ENCODE peak calls at places on chromosomes 11 and 22, in seven cellular contexts. One of them, this sample, is unnamed.

GRCh38 chr11:118633979-118634378 is 26.6 kb downstream of the PHLDB1 start:
- DNase-seq in K562: peak; percentile 20
- DNase-seq in suprapubic skin: no peak
- DNase-seq in sigmoid colon: no peak
- DNase-seq in HepG2: no peak
- DNase-seq in GM12878: no peak
- DNase-seq in A549: no peak
- DNase-seq in this sample: no peak

GRCh38 chr11:72456651-72457050 is 22.3 kb upstream of the CLPB start:
- DNase-seq in K562: no peak
- DNase-seq in suprapubic skin: no peak
- DNase-seq in sigmoid colon: no peak
- DNase-seq in HepG2: no peak
- DNase-seq in GM12878: no peak
- DNase-seq in A549: no peak
- DNase-seq in this sample: no peak

GRCh38 chr11:111105566-111105965 is 140.0 kb upstream of the POU2AF2 start:
- DNase-seq in K562: no peak
- DNase-seq in suprapubic skin: no peak
- DNase-seq in sigmoid colon: no peak
- DNase-seq in HepG2: no peak
- DNase-seq in GM12878: no peak
- DNase-seq in A549: no peak
- DNase-seq in this sample: no peak

GRCh38 chr11:114049050-114049449 is 10.5 kb upstream of the ZBTB16 start:
- DNase-seq in K562: no peak
- DNase-seq in suprapubic skin: no peak
- DNase-seq in sigmoid colon: no peak
- DNase-seq in HepG2: no peak
- DNase-seq in GM12878: no peak
- DNase-seq in A549: no peak
- DNase-seq in this sample: no peak

GRCh38 chr11:62705401-62705800 is 1.8 kb downstream of the BSCL2 start:
- DNase-seq in K562: no peak
- DNase-seq in suprapubic skin: no peak
- DNase-seq in sigmoid colon: no peak
- DNase-seq in HepG2: no peak
- DNase-seq in GM12878: no peak
- DNase-seq in A549: no peak
- DNase-seq in this sample: no peak

GRCh38 chr11:57751676-57752253 is at the start of gene BTBD18:
- DNase-seq in K562: peak; percentile 56
- DNase-seq in suprapubic skin: no peak
- DNase-seq in sigmoid colon: no peak
- DNase-seq in HepG2: peak; percentile 83
- DNase-seq in GM12878: no peak
- DNase-seq in A549: peak; percentile 76
- DNase-seq in this sample: peak; percentile 56

GRCh38 chr22:49433717-49434611 is 393.7 kb downstream of the BRD1 start:
- DNase-seq in K562: no peak
- DNase-seq in suprapubic skin: no peak
- DNase-seq in sigmoid colon: no peak
- DNase-seq in HepG2: peak; percentile 10
- DNase-seq in GM12878: no peak
- DNase-seq in A549: peak; percentile 27
- DNase-seq in this sample: no peak

GRCh38 chr11:16117989-16118810 is 238.1 kb downstream of the SOX6 start:
- DNase-seq in K562: no peak
- DNase-seq in suprapubic skin: no peak
- DNase-seq in sigmoid colon: no peak
- DNase-seq in HepG2: no peak
- DNase-seq in GM12878: no peak
- DNase-seq in A549: no peak
- DNase-seq in this sample: no peak

GRCh38 chr11:68504432-68505066 is 44.0 kb downstream of the PPP6R3 start:
- DNase-seq in K562: no peak
- DNase-seq in suprapubic skin: no peak
- DNase-seq in sigmoid colon: no peak
- DNase-seq in HepG2: no peak
- DNase-seq in GM12878: no peak
- DNase-seq in A549: no peak
- DNase-seq in this sample: no peak

GRCh38 chr11:124763156-124763947 is 1.3 kb upstream of the ESAM start:
- DNase-seq in K562: peak; percentile 87
- DNase-seq in suprapubic skin: peak; percentile 87
- DNase-seq in sigmoid colon: peak; percentile 86
- DNase-seq in HepG2: peak; percentile 72
- DNase-seq in GM12878: no peak
- DNase-seq in A549: peak; percentile 76
- DNase-seq in this sample: peak; percentile 92

GRCh38 chr11:108859510-108859909 is 194.6 kb downstream of the DDX10 start:
- DNase-seq in K562: no peak
- DNase-seq in suprapubic skin: no peak
- DNase-seq in sigmoid colon: no peak
- DNase-seq in HepG2: no peak
- DNase-seq in GM12878: no peak
- DNase-seq in A549: no peak
- DNase-seq in this sample: no peak

GRCh38 chr11:72609045-72609444 is 65.2 kb downstream of the PDE2A start:
- DNase-seq in K562: peak; percentile 38
- DNase-seq in suprapubic skin: no peak
- DNase-seq in sigmoid colon: no peak
- DNase-seq in HepG2: no peak
- DNase-seq in GM12878: no peak
- DNase-seq in A549: peak; percentile 36
- DNase-seq in this sample: no peak

GRCh38 chr11:12540075-12540685 is 134.0 kb upstream of the TEAD1 start:
- DNase-seq in K562: no peak
- DNase-seq in suprapubic skin: no peak
- DNase-seq in sigmoid colon: no peak
- DNase-seq in HepG2: no peak
- DNase-seq in GM12878: no peak
- DNase-seq in A549: peak; percentile 38
- DNase-seq in this sample: no peak

GRCh38 chr11:43735115-43735514 is 54.6 kb downstream of the HSD17B12 start:
- DNase-seq in K562: no peak
- DNase-seq in suprapubic skin: no peak
- DNase-seq in sigmoid colon: no peak
- DNase-seq in HepG2: no peak
- DNase-seq in GM12878: no peak
- DNase-seq in A549: no peak
- DNase-seq in this sample: no peak

GRCh38 chr11:120564573-120565301 is 53.2 kb downstream of the GRIK4 start:
- DNase-seq in K562: peak; percentile 5
- DNase-seq in suprapubic skin: no peak
- DNase-seq in sigmoid colon: no peak
- DNase-seq in HepG2: no peak
- DNase-seq in GM12878: peak; percentile 49
- DNase-seq in A549: no peak
- DNase-seq in this sample: no peak

GRCh38 chr11:69357458-69358397 is 63.8 kb downstream of the MYEOV start:
- DNase-seq in K562: no peak
- DNase-seq in suprapubic skin: peak; percentile 62
- DNase-seq in sigmoid colon: no peak
- DNase-seq in HepG2: no peak
- DNase-seq in GM12878: no peak
- DNase-seq in A549: no peak
- DNase-seq in this sample: peak; percentile 21

GRCh38 chr22:19407649-19408606 is 23.6 kb downstream of the HIRA start:
- DNase-seq in K562: peak; percentile 96
- DNase-seq in suprapubic skin: no peak
- DNase-seq in sigmoid colon: peak; percentile 65
- DNase-seq in HepG2: no peak
- DNase-seq in GM12878: no peak
- DNase-seq in A549: no peak
- DNase-seq in this sample: peak; percentile 73

GRCh38 chr11:4095509-4096230 is 1.1 kb downstream of the RRM1 start:
- DNase-seq in K562: peak; percentile 55
- DNase-seq in suprapubic skin: no peak
- DNase-seq in sigmoid colon: no peak
- DNase-seq in HepG2: peak; percentile 44
- DNase-seq in GM12878: no peak
- DNase-seq in A549: peak; percentile 53
- DNase-seq in this sample: no peak

GRCh38 chr11:91795139-91795887 is 429.3 kb upstream of the FAT3 start:
- DNase-seq in K562: no peak
- DNase-seq in suprapubic skin: no peak
- DNase-seq in sigmoid colon: no peak
- DNase-seq in HepG2: no peak
- DNase-seq in GM12878: no peak
- DNase-seq in A549: no peak
- DNase-seq in this sample: no peak

GRCh38 chr11:12410006-12410728 is 32.8 kb downstream of the PARVA start:
- DNase-seq in K562: no peak
- DNase-seq in suprapubic skin: no peak
- DNase-seq in sigmoid colon: peak; percentile 92
- DNase-seq in HepG2: no peak
- DNase-seq in GM12878: no peak
- DNase-seq in A549: peak; percentile 37
- DNase-seq in this sample: no peak

GRCh38 chr11:77073328-77074001 is 6.7 kb downstream of the CAPN5 start:
- DNase-seq in K562: peak; percentile 41
- DNase-seq in suprapubic skin: peak; percentile 94
- DNase-seq in sigmoid colon: peak; percentile 98
- DNase-seq in HepG2: peak; percentile 45
- DNase-seq in GM12878: no peak
- DNase-seq in A549: peak; percentile 75
- DNase-seq in this sample: peak; percentile 77

GRCh38 chr11:16986434-16987204 is 27.6 kb downstream of the PLEKHA7 start:
- DNase-seq in K562: peak; percentile 6
- DNase-seq in suprapubic skin: no peak
- DNase-seq in sigmoid colon: no peak
- DNase-seq in HepG2: no peak
- DNase-seq in GM12878: peak; percentile 75
- DNase-seq in A549: no peak
- DNase-seq in this sample: peak; percentile 95

GRCh38 chr11:76786053-76787014 is 3.2 kb downstream of the TSKU start:
- DNase-seq in K562: no peak
- DNase-seq in suprapubic skin: no peak
- DNase-seq in sigmoid colon: no peak
- DNase-seq in HepG2: no peak
- DNase-seq in GM12878: no peak
- DNase-seq in A549: no peak
- DNase-seq in this sample: no peak

GRCh38 chr11:109490953-109491733 is 69.2 kb downstream of the C11orf87 start:
- DNase-seq in K562: no peak
- DNase-seq in suprapubic skin: no peak
- DNase-seq in sigmoid colon: no peak
- DNase-seq in HepG2: no peak
- DNase-seq in GM12878: no peak
- DNase-seq in A549: no peak
- DNase-seq in this sample: no peak

GRCh38 chr11:47645500-47645899 is 3.1 kb upstream of the MTCH2 start:
- DNase-seq in K562: no peak
- DNase-seq in suprapubic skin: no peak
- DNase-seq in sigmoid colon: no peak
- DNase-seq in HepG2: no peak
- DNase-seq in GM12878: no peak
- DNase-seq in A549: no peak
- DNase-seq in this sample: no peak

DNA sequence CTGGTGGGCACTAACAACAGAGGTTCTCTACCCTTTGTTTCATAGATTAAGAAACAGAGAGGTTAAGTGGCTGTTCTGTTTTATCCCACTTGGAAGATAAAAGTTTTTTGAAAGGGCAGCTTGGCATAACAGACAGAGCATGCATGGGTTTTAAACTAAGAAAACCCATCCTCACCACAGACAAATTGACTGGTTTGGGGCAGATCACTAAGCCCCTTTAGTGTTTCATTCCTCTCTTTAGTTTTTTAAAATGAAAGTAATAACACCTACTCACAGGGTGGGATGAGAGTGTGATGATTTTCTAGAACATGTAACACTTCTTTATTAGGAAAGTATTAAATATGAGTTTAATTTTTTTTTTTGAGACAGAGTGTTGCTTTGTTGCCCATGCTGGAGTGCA is 12.3 kb upstream of the RRAS2 start:
- DNase-seq in K562: no peak
- DNase-seq in suprapubic skin: no peak
- DNase-seq in sigmoid colon: no peak
- DNase-seq in HepG2: no peak
- DNase-seq in GM12878: no peak
- DNase-seq in A549: no peak
- DNase-seq in this sample: no peak
- TF ChIP-seq EP300 in K562: no peak
- TF ChIP-seq EP300 in suprapubic skin: no peak
- TF ChIP-seq EP300 in sigmoid colon: no peak
- TF ChIP-seq EP300 in HepG2: no peak
- TF ChIP-seq EP300 in GM12878: no peak
- TF ChIP-seq EP300 in A549: no peak
- TF ChIP-seq EP300 in this sample: no peak

GRCh38 chr22:45496451-45496941 is 6.2 kb upstream of the FBLN1 start:
- DNase-seq in K562: no peak
- DNase-seq in suprapubic skin: no peak
- DNase-seq in sigmoid colon: peak; percentile 79
- DNase-seq in HepG2: peak; percentile 77
- DNase-seq in GM12878: no peak
- DNase-seq in A549: no peak
- DNase-seq in this sample: no peak
- TF ChIP-seq EP300 in K562: no peak
- TF ChIP-seq EP300 in suprapubic skin: no peak
- TF ChIP-seq EP300 in sigmoid colon: no peak
- TF ChIP-seq EP300 in HepG2: no peak
- TF ChIP-seq EP300 in GM12878: no peak
- TF ChIP-seq EP300 in A549: no peak
- TF ChIP-seq EP300 in this sample: no peak

GRCh38 chr11:103537904-103538502 is 428.8 kb downstream of the DYNC2H1 start:
- DNase-seq in K562: peak; percentile 1
- DNase-seq in suprapubic skin: no peak
- DNase-seq in sigmoid colon: no peak
- DNase-seq in HepG2: no peak
- DNase-seq in GM12878: no peak
- DNase-seq in A549: peak; percentile 17
- DNase-seq in this sample: no peak

GRCh38 chr11:103532133-103532788 is 423.0 kb downstream of the DYNC2H1 start:
- DNase-seq in K562: no peak
- DNase-seq in suprapubic skin: no peak
- DNase-seq in sigmoid colon: no peak
- DNase-seq in HepG2: no peak
- DNase-seq in GM12878: no peak
- DNase-seq in A549: peak; percentile 33
- DNase-seq in this sample: no peak

GRCh38 chr11:103536335-103536722 is 427.1 kb downstream of the DYNC2H1 start:
- DNase-seq in K562: no peak
- DNase-seq in suprapubic skin: no peak
- DNase-seq in sigmoid colon: no peak
- DNase-seq in HepG2: no peak
- DNase-seq in GM12878: no peak
- DNase-seq in A549: no peak
- DNase-seq in this sample: no peak

GRCh38 chr11:103534191-103534590 is 425.0 kb downstream of the DYNC2H1 start:
- DNase-seq in K562: no peak
- DNase-seq in suprapubic skin: no peak
- DNase-seq in sigmoid colon: no peak
- DNase-seq in HepG2: no peak
- DNase-seq in GM12878: no peak
- DNase-seq in A549: no peak
- DNase-seq in this sample: no peak

GRCh38 chr11:103534959-103535358 is 425.7 kb downstream of the DYNC2H1 start:
- DNase-seq in K562: no peak
- DNase-seq in suprapubic skin: no peak
- DNase-seq in sigmoid colon: no peak
- DNase-seq in HepG2: no peak
- DNase-seq in GM12878: no peak
- DNase-seq in A549: no peak
- DNase-seq in this sample: no peak
- TF ChIP-seq EP300 in K562: no peak
- TF ChIP-seq EP300 in suprapubic skin: no peak
- TF ChIP-seq EP300 in sigmoid colon: no peak
- TF ChIP-seq EP300 in HepG2: no peak
- TF ChIP-seq EP300 in GM12878: no peak
- TF ChIP-seq EP300 in A549: no peak
- TF ChIP-seq EP300 in this sample: no peak

GRCh38 chr22:23278883-23279675 is 98.8 kb downstream of the BCR start:
- DNase-seq in K562: peak; percentile 31
- DNase-seq in suprapubic skin: no peak
- DNase-seq in sigmoid colon: no peak
- DNase-seq in HepG2: no peak
- DNase-seq in GM12878: no peak
- DNase-seq in A549: peak; percentile 52
- DNase-seq in this sample: peak; percentile 92
- TF ChIP-seq EP300 in K562: no peak
- TF ChIP-seq EP300 in suprapubic skin: no peak
- TF ChIP-seq EP300 in sigmoid colon: no peak
- TF ChIP-seq EP300 in HepG2: no peak
- TF ChIP-seq EP300 in GM12878: no peak
- TF ChIP-seq EP300 in A549: no peak
- TF ChIP-seq EP300 in this sample: no peak

This sample was measured in stomach.